ENCODE peak calls at places on chromosomes 1 and 21, in four cellular contexts. F is Peyer's patch, M is uterus, Z is esophagus squamous epithelium. V is an unnamed sample. For H3K36me3, the result is how much of the 10 kb centered on the place peaks cover.

GRCh38 chr1:230408971-230409370 is 17.2 kb downstream of the PGBD5 start:
- DNase-seq in F (no peak), M (no peak), Z (no peak), V (no peak)

GRCh38 chr1:77434972-77435371 is 153.2 kb downstream of the AK5 start:
- DNase-seq in F (no peak), M (no peak), Z (no peak), V (no peak)

GRCh38 chr1:180255538-180256352 is 25.7 kb downstream of the LHX4 start:
- DNase-seq in F (no peak), M (no peak), Z (no peak), V (no peak)

GRCh38 chr1:23558140-23558871 is 995 bp downstream of the ID3 start:
- DNase-seq in F (peak), M (peak), Z (no peak), V (peak)

GRCh38 chr1:112308716-112309115 is 87.3 kb upstream of the CTTNBP2NL start:
- DNase-seq in F (no peak), M (no peak), Z (no peak), V (no peak)

GRCh38 chr1:200374569-200375312 is 35.1 kb downstream of the ZNF281 start:
- DNase-seq in F (no peak), M (no peak), Z (no peak), V (no peak)

GRCh38 chr1:41366428-41367101 is 5.3 kb downstream of the FOXO6 start:
- DNase-seq in F (no peak), M (no peak), Z (no peak), V (no peak)

GRCh38 chr1:64539279-64539678 is 69.3 kb downstream of the CACHD1 start:
- DNase-seq in F (no peak), M (no peak), Z (no peak), V (no peak)

GRCh38 chr1:228837817-228838716 is 102.8 kb downstream of the RHOU start:
- DNase-seq in F (peak), M (peak), Z (no peak), V (no peak)

GRCh38 chr1:170375082-170375733 is 156.8 kb upstream of the GORAB start:
- DNase-seq in F (no peak), M (no peak), Z (no peak), V (no peak)

GRCh38 chr1:2248127-2248826 is 20.2 kb downstream of the SKI start:
- DNase-seq in F (peak), M (no peak), Z (no peak), V (no peak)

GRCh38 chr1:44405804-44406743 is 1.0 kb downstream of the RNF220 start:
- DNase-seq in F (peak), M (no peak), Z (no peak), V (peak)

GRCh38 chr1:84892657-84893618 is at the start of gene LPAR3:
- DNase-seq in F (no peak), M (no peak), Z (no peak), V (no peak)

GRCh38 chr1:66217021-66217420 is 316.9 kb upstream of the SGIP1 start:
- DNase-seq in F (no peak), M (no peak), Z (no peak), V (no peak)

GRCh38 chr1:184889902-184890301 is 84.4 kb downstream of the NIBAN1 start:
- DNase-seq in F (no peak), M (no peak), Z (no peak), V (no peak)

GRCh38 chr1:85359874-85360708 is 83.7 kb upstream of the BCL10 start:
- DNase-seq in F (no peak), M (no peak), Z (no peak), V (no peak)

GRCh38 chr1:22323141-22323845 is 128.4 kb upstream of the ZBTB40 start:
- DNase-seq in F (no peak), M (no peak), Z (no peak), V (no peak)

GRCh38 chr1:94580367-94581115 is 39.0 kb upstream of the F3 start:
- DNase-seq in F (no peak), M (no peak), Z (no peak), V (no peak)

GRCh38 chr1:178864326-178864725 is 6.6 kb downstream of the ANGPTL1 start:
- DNase-seq in F (no peak), M (no peak), Z (no peak), V (no peak)

GRCh38 chr1:178869114-178869697 is 1.7 kb downstream of the ANGPTL1 start:
- DNase-seq in F (no peak), M (no peak), Z (no peak), V (no peak)

GRCh38 chr1:178868700-178869099 is 2.2 kb downstream of the ANGPTL1 start:
- DNase-seq in F (no peak), M (no peak), Z (no peak), V (no peak)

GRCh38 chr1:178870944-178871343 is at the start of gene ANGPTL1:
- DNase-seq in F (no peak), M (peak), Z (no peak), V (no peak)

DNA sequence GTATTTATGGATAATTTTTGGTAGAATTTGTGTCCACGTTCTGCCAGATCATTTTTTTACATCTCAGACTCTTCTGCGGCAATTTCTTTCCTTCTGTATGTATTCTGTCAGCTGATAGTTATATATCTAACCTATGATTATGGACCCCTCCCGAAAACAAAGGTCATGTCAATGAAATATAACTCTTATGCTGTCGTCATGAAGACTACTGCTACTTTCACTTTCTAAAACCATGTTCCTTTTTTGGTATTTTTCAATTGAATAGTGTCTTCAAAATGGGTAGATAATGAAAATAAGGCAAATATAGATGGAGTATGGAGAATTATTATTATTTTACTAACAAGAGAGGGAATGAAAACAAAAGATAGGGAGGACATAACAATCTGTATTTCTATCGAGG is 3.2 kb downstream of the ANGPTL1 start:
- DNase-seq in F (no peak), M (no peak), Z (no peak), V (no peak)
- H3K4me3 ChIP-seq in F (no peak), M (peak), Z (peak), V (no peak)

GRCh38 chr1:4975856-4976255 is 321.4 kb downstream of the AJAP1 start:
- DNase-seq in F (no peak), M (no peak), Z (no peak), V (no peak)

GRCh38 chr1:4973341-4973740 is 318.9 kb downstream of the AJAP1 start:
- DNase-seq in F (no peak), M (no peak), Z (no peak), V (no peak)

GRCh38 chr1:4976859-4977440 is 322.5 kb downstream of the AJAP1 start:
- DNase-seq in F (no peak), M (no peak), Z (no peak), V (no peak)

GRCh38 chr1:4972761-4973320 is 318.4 kb downstream of the AJAP1 start:
- DNase-seq in F (no peak), M (no peak), Z (no peak), V (no peak)

DNA sequence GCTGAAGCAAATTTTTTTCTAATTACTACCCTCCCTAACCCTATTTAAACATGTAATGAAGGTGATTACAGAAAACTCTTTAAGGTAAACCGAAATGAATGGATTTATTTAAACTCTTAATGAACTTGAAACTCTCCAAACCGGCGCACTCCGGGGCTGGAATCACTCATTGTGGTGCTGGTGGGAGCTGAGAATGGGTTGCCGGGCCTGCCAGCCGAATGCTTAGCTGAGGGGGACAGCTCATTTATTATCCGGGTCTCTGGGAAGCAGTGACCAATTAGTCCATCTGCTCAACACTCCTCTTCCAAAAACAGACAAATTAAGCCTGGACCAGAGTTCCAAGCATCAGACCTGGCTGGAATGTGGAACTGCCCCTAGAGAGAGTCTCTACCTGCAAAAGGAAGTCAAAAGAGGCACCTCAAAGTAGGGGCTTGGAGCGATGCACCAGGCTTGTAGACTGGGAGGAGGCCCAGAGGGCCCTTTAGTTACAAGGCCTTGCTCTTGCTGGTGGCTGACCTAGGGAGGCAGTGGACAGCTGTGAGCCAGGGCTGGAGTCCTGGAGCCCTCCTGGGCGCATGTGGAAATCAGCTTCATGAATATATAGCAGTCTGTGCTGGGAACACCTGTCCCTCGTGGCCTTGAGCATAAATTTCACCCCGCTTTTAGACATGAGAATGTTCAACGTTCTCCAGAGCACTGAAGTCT is 320.7 kb downstream of the AJAP1 start:
- DNase-seq in F (no peak), M (no peak), Z (no peak), V (no peak)
- TF ChIP-seq CTCF in F (no peak), M (no peak), Z (no peak), V (no peak)

GRCh38 chr1:220207406-220207805 is 64.8 kb downstream of the RAB3GAP2 start:
- DNase-seq in F (no peak), M (no peak), Z (no peak), V (no peak)
- H3K36me3 ChIP-seq in F (under half), M (under half), Z (half or more), V (under half)

GRCh38 chr21:22993144-22993543 is 1994.9 kb downstream of the NCAM2 start:
- DNase-seq in F (no peak), M (no peak), Z (no peak), V (no peak)
- H3K4me3 ChIP-seq in F (no peak), M (no peak), Z (no peak), V (no peak)

DNA sequence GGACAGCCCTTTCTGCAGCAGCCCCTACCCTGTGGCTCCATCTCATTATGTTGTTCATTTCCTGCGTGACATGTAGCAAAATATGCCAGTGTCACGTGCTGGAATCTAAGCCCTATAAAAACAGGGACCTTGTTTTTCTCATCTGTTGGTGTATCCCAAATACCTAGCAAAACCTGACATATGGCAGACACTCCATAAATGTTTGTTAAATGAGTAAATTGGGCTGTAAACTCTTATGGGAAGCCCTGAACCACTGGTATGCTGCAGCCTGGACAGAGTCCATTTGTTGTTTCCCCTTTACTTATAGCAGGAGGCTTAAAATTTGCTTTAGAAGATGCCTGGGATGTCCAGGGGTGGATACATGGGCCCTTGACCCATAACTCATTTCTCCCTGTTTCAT is 363.8 kb downstream of the NPHP4 start:
- DNase-seq in F (no peak), M (no peak), Z (no peak), V (no peak)
- TF ChIP-seq CTCF in F (no peak), M (no peak), Z (no peak), V (no peak)

V was measured in GM06990.